ENCODE peak calls at places on chromosome 14, in seven cellular contexts. K is choroid plexus epithelial cell, X is transverse colon, V is OCI-LY7, S is bronchial epithelial cell, M is fibroblast of lung, N is BJ. H is an unnamed sample.

GRCh38 chr14:56687123-56687522 is 107.5 kb downstream of the TMEM260 start:
- DNase-seq in V (no peak), K (no peak), X (no peak), N (no peak), S (no peak), M (no peak), H (no peak)

GRCh38 chr14:49549881-49550280 is 36.3 kb downstream of the RPS29 start:
- DNase-seq in K (peak), X (no peak), N (peak), M (peak), V (no peak), S (peak), H (peak)

GRCh38 chr14:82387699-82388098 is 854.0 kb upstream of the SEL1L start:
- DNase-seq in V (no peak), S (peak), X (no peak), K (peak), N (no peak), M (peak), H (no peak)

GRCh38 chr14:89330236-89331002 is 86.6 kb downstream of the FOXN3 start:
- DNase-seq in M (peak), V (no peak), S (no peak), K (peak), X (peak), N (peak), H (no peak)

GRCh38 chr14:68628605-68629310 is 164.1 kb downstream of the ZFP36L1 start:
- DNase-seq in X (peak), S (peak), M (no peak), V (no peak), N (no peak), K (no peak), H (peak)

GRCh38 chr14:38056270-38056669 is 151.4 kb upstream of the SSTR1 start:
- DNase-seq in V (peak), M (no peak), S (no peak), N (no peak), X (no peak), K (no peak), H (no peak)

GRCh38 chr14:50773632-50774541 is 57.1 kb downstream of the NIN start:
- DNase-seq in X (peak), N (no peak), V (peak), K (peak), M (peak), S (peak), H (peak)

GRCh38 chr14:50388256-50388931 is 8.3 kb downstream of the CDKL1 start:
- DNase-seq in S (no peak), M (no peak), N (no peak), K (no peak), V (no peak), X (peak), H (no peak)

GRCh38 chr14:95156153-95156764 is 1.1 kb downstream of the DICER1 start:
- DNase-seq in N (no peak), V (peak), M (peak), X (no peak), S (peak), K (peak), H (peak)

GRCh38 chr14:20622816-20623291 is 18.6 kb downstream of the OR6S1 start:
- DNase-seq in X (no peak), S (no peak), K (no peak), M (no peak), V (no peak), N (no peak), H (no peak)

GRCh38 chr14:79442776-79443175 is 768.5 kb downstream of the DIO2 start:
- DNase-seq in M (peak), K (no peak), V (no peak), S (no peak), X (no peak), N (no peak), H (no peak)

GRCh38 chr14:80798878-80799277 is 142.7 kb downstream of the CEP128 start:
- DNase-seq in M (no peak), S (no peak), V (no peak), N (no peak), K (no peak), X (no peak), H (no peak)

GRCh38 chr14:58784946-58785345 is 147.2 kb downstream of the DACT1 start:
- DNase-seq in V (no peak), X (no peak), N (no peak), M (no peak), S (no peak), K (no peak), H (no peak)

GRCh38 chr14:24130717-24131548 is 474 bp downstream of the FITM1 start:
- DNase-seq in V (no peak), X (no peak), S (no peak), M (no peak), N (no peak), K (no peak), H (no peak)

GRCh38 chr14:106883218-106883692 is 1356.9 kb downstream of the TMEM121 start:
- DNase-seq in M (no peak), K (peak), X (no peak), V (peak), S (no peak), N (no peak), H (no peak)
- TF ChIP-seq CTCF in M (peak), K (peak), X (peak), V (peak), S (peak), N (peak), H (peak)

GRCh38 chr14:44956866-44957265 is 4.9 kb downstream of the KLHL28 start:
- DNase-seq in X (no peak), K (no peak), S (no peak), N (no peak), M (no peak), V (no peak), H (no peak)

GRCh38 chr14:44955528-44955927 is 6.2 kb downstream of the KLHL28 start:
- DNase-seq in M (no peak), K (no peak), X (no peak), N (no peak), S (no peak), V (no peak), H (no peak)

GRCh38 chr14:44954750-44955149 is 7.0 kb downstream of the KLHL28 start:
- DNase-seq in M (no peak), K (no peak), X (no peak), V (no peak), N (no peak), S (no peak), H (no peak)

DNA sequence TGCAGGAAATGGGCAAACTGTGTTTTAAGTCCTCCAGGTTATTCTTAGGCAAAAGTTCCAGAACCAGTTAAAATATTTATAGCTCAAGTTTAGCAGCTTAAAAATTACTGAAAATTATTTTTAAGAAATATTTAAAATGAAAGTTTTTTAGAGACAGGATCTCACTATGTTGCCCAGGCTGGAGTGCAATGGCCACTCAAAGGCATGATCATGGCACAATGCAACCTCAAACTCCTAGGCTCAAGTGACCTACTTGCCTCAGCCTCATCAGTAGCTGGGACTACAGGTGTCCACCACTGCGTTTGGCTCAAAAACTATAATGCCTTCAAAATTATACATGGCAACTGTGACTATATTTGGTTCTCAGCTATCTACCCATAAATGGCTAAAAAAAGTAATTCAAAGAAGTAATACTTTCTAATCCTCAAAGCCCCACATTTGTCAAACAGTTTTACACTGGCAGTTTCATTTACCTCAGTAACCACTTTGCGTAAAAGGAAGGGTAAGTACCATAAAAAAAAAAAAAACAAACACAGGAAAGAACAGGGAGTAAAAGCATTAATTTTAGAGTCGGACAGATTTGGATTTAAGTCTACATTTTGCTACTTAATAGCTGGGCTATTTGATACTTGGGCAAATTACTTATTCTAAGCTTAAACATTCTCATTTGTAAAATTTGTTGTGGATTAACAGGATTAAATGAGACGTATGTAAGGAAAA is 9.2 kb downstream of the KLHL28 start:
- DNase-seq in K (no peak), N (no peak), S (no peak), M (no peak), X (no peak), V (no peak), H (no peak)
- H3K4me3 ChIP-seq in K (no peak), N (no peak), S (no peak), M (no peak), X (no peak), V (no peak), H (no peak)

GRCh38 chr14:88229428-88229827 is 93.6 kb downstream of the KCNK10 start:
- DNase-seq in K (no peak), X (no peak), V (no peak), N (no peak), M (no peak), S (peak), H (peak)

GRCh38 chr14:88232783-88233182 is 90.3 kb downstream of the KCNK10 start:
- DNase-seq in V (no peak), M (no peak), X (no peak), S (no peak), N (no peak), K (no peak), H (no peak)

GRCh38 chr14:88231626-88232025 is 91.4 kb downstream of the KCNK10 start:
- DNase-seq in K (no peak), V (no peak), X (no peak), S (no peak), M (no peak), N (no peak), H (no peak)

GRCh38 chr14:88234442-88234841 is 88.6 kb downstream of the KCNK10 start:
- DNase-seq in S (no peak), M (no peak), N (no peak), K (no peak), V (no peak), X (no peak), H (no peak)

GRCh38 chr14:88233915-88234314 is 89.2 kb downstream of the KCNK10 start:
- DNase-seq in M (no peak), V (peak), N (no peak), S (peak), K (peak), X (no peak), H (peak)
- TF ChIP-seq CTCF in M (no peak), V (peak), N (peak), S (peak), K (no peak), X (peak), H (peak)

GRCh38 chr14:36579001-36579555 is 3.3 kb downstream of the NKX2-8 start:
- DNase-seq in V (no peak), M (no peak), S (no peak), X (no peak), K (no peak), N (no peak), H (no peak)

GRCh38 chr14:36580141-36580855 is 2.1 kb downstream of the NKX2-8 start:
- DNase-seq in X (no peak), S (no peak), V (no peak), M (no peak), N (no peak), K (no peak), H (no peak)

GRCh38 chr14:36580856-36581831 is 1.3 kb downstream of the NKX2-8 start:
- DNase-seq in K (peak), V (no peak), M (peak), N (no peak), X (no peak), S (peak), H (peak)

GRCh38 chr14:36582011-36582873 is at the start of gene NKX2-8:
- DNase-seq in M (no peak), K (no peak), X (no peak), S (no peak), N (no peak), V (no peak), H (peak)

GRCh38 chr14:36579573-36580140 is 2.8 kb downstream of the NKX2-8 start:
- DNase-seq in K (no peak), M (no peak), N (no peak), V (no peak), X (no peak), S (no peak), H (no peak)
- H3K4me3 ChIP-seq in K (no peak), M (no peak), N (no peak), V (no peak), X (no peak), S (no peak), H (no peak)

GRCh38 chr14:104293851-104294627 is 155.7 kb downstream of the KIF26A start:
- DNase-seq in S (no peak), V (peak), M (no peak), X (peak), N (no peak), K (peak), H (no peak)
- TF ChIP-seq CTCF in S (no peak), V (peak), M (no peak), X (peak), N (no peak), K (peak), H (no peak)

H was measured in epithelial cell of esophagus.